ENCODE peak calls at places on chromosomes 5 and 9, in eight cellular contexts. One of them, this sample, is unnamed.
A peak's percentile ranks its signal among the peaks of the same experiment; 100 is the strongest.

GRCh38 chr9:87198716-87199115 is 251.4 kb upstream of the GAS1 start:
- DNase-seq in sigmoid colon: no peak
- DNase-seq in tibial nerve: no peak
- DNase-seq in K562: no peak
- DNase-seq in upper lobe of left lung: no peak
- DNase-seq in transverse colon: no peak
- DNase-seq in ovary: no peak
- DNase-seq in SK-N-SH: no peak
- DNase-seq in this sample: no peak

GRCh38 chr9:94655739-94656138 is 16.4 kb upstream of the FBP1 start:
- DNase-seq in upper lobe of left lung: no peak
- DNase-seq in SK-N-SH: no peak
- DNase-seq in ovary: no peak
- DNase-seq in K562: no peak
- DNase-seq in sigmoid colon: no peak
- DNase-seq in transverse colon: no peak
- DNase-seq in tibial nerve: no peak
- DNase-seq in this sample: no peak

GRCh38 chr5:143405063-143405746 is 1.7 kb upstream of the NR3C1 start:
- DNase-seq in ovary: peak; percentile 89
- DNase-seq in sigmoid colon: peak; percentile 92
- DNase-seq in transverse colon: peak; percentile 87
- DNase-seq in tibial nerve: peak; percentile 76
- DNase-seq in SK-N-SH: peak; percentile 76
- DNase-seq in upper lobe of left lung: peak; percentile 96
- DNase-seq in K562: peak; percentile 90
- DNase-seq in this sample: peak; percentile 84

GRCh38 chr5:175690586-175690985 is 32.7 kb downstream of the HRH2 start:
- DNase-seq in transverse colon: no peak
- DNase-seq in upper lobe of left lung: no peak
- DNase-seq in K562: no peak
- DNase-seq in ovary: no peak
- DNase-seq in tibial nerve: no peak
- DNase-seq in sigmoid colon: peak; percentile 25
- DNase-seq in SK-N-SH: no peak
- DNase-seq in this sample: no peak

GRCh38 chr5:169751490-169751889 is 114.4 kb downstream of the DOCK2 start:
- DNase-seq in transverse colon: no peak
- DNase-seq in sigmoid colon: no peak
- DNase-seq in SK-N-SH: no peak
- DNase-seq in ovary: no peak
- DNase-seq in tibial nerve: no peak
- DNase-seq in upper lobe of left lung: no peak
- DNase-seq in K562: no peak
- DNase-seq in this sample: no peak

GRCh38 chr9:36386396-36386795 is 13.7 kb downstream of the RNF38 start:
- DNase-seq in ovary: no peak
- DNase-seq in SK-N-SH: no peak
- DNase-seq in K562: no peak
- DNase-seq in upper lobe of left lung: no peak
- DNase-seq in sigmoid colon: no peak
- DNase-seq in transverse colon: no peak
- DNase-seq in tibial nerve: no peak
- DNase-seq in this sample: no peak

GRCh38 chr5:88883566-88884434 is 816 bp upstream of the MEF2C start:
- DNase-seq in ovary: peak; percentile 73
- DNase-seq in transverse colon: peak; percentile 63
- DNase-seq in sigmoid colon: peak; percentile 93
- DNase-seq in upper lobe of left lung: peak; percentile 90
- DNase-seq in K562: peak; percentile 77
- DNase-seq in SK-N-SH: peak; percentile 69
- DNase-seq in tibial nerve: peak; percentile 67
- DNase-seq in this sample: peak; percentile 34

GRCh38 chr9:128124873-128125574 is 2.5 kb downstream of the PTGES2 start:
- DNase-seq in ovary: peak; percentile 71
- DNase-seq in SK-N-SH: peak; percentile 58
- DNase-seq in tibial nerve: peak; percentile 77
- DNase-seq in transverse colon: peak; percentile 87
- DNase-seq in upper lobe of left lung: peak; percentile 52
- DNase-seq in K562: peak; percentile 85
- DNase-seq in sigmoid colon: peak; percentile 80
- DNase-seq in this sample: peak; percentile 82

GRCh38 chr5:54876561-54876960 is 108.8 kb downstream of the ESM1 start:
- DNase-seq in tibial nerve: no peak
- DNase-seq in ovary: no peak
- DNase-seq in transverse colon: no peak
- DNase-seq in upper lobe of left lung: no peak
- DNase-seq in sigmoid colon: no peak
- DNase-seq in K562: no peak
- DNase-seq in SK-N-SH: no peak
- DNase-seq in this sample: peak; percentile 66

GRCh38 chr9:76662476-76663281 is 101.6 kb upstream of the PCA3 start:
- DNase-seq in sigmoid colon: no peak
- DNase-seq in transverse colon: no peak
- DNase-seq in tibial nerve: no peak
- DNase-seq in K562: no peak
- DNase-seq in SK-N-SH: no peak
- DNase-seq in ovary: no peak
- DNase-seq in upper lobe of left lung: no peak
- DNase-seq in this sample: no peak

GRCh38 chr5:103362211-103362610 is 103.6 kb downstream of the MACIR start:
- DNase-seq in K562: no peak
- DNase-seq in ovary: no peak
- DNase-seq in sigmoid colon: no peak
- DNase-seq in SK-N-SH: no peak
- DNase-seq in transverse colon: no peak
- DNase-seq in tibial nerve: no peak
- DNase-seq in upper lobe of left lung: no peak
- DNase-seq in this sample: no peak

GRCh38 chr5:7759257-7759871 is 91.6 kb downstream of the CFAP90 start:
- DNase-seq in K562: no peak
- DNase-seq in ovary: no peak
- DNase-seq in SK-N-SH: no peak
- DNase-seq in upper lobe of left lung: peak; percentile 33
- DNase-seq in tibial nerve: no peak
- DNase-seq in sigmoid colon: no peak
- DNase-seq in transverse colon: no peak
- DNase-seq in this sample: no peak

GRCh38 chr9:129885670-129886106 is 50.4 kb downstream of the USP20 start:
- DNase-seq in upper lobe of left lung: peak; percentile 98
- DNase-seq in transverse colon: peak; percentile 97
- DNase-seq in SK-N-SH: peak; percentile 96
- DNase-seq in ovary: peak; percentile 92
- DNase-seq in sigmoid colon: peak; percentile 97
- DNase-seq in K562: peak; percentile 99
- DNase-seq in tibial nerve: peak; percentile 87
- DNase-seq in this sample: peak; percentile 94

GRCh38 chr9:136645903-136646754 is 16.6 kb upstream of the EGFL7 start:
- DNase-seq in transverse colon: no peak
- DNase-seq in SK-N-SH: peak; percentile 92
- DNase-seq in sigmoid colon: no peak
- DNase-seq in ovary: no peak
- DNase-seq in upper lobe of left lung: peak; percentile 86
- DNase-seq in K562: peak; percentile 91
- DNase-seq in tibial nerve: no peak
- DNase-seq in this sample: peak; percentile 64
- H3K4me3 ChIP-seq in transverse colon: no peak overlapping the region
- H3K4me3 ChIP-seq in SK-N-SH: no peak overlapping the region
- H3K4me3 ChIP-seq in sigmoid colon: peak overlapping the region; percentile 15
- H3K4me3 ChIP-seq in ovary: no peak overlapping the region
- H3K4me3 ChIP-seq in upper lobe of left lung: peak overlapping the region; percentile 50
- H3K4me3 ChIP-seq in K562: peak overlapping the region; percentile 41
- H3K4me3 ChIP-seq in tibial nerve: no peak overlapping the region
- H3K4me3 ChIP-seq in this sample: no peak overlapping the region

DNA sequence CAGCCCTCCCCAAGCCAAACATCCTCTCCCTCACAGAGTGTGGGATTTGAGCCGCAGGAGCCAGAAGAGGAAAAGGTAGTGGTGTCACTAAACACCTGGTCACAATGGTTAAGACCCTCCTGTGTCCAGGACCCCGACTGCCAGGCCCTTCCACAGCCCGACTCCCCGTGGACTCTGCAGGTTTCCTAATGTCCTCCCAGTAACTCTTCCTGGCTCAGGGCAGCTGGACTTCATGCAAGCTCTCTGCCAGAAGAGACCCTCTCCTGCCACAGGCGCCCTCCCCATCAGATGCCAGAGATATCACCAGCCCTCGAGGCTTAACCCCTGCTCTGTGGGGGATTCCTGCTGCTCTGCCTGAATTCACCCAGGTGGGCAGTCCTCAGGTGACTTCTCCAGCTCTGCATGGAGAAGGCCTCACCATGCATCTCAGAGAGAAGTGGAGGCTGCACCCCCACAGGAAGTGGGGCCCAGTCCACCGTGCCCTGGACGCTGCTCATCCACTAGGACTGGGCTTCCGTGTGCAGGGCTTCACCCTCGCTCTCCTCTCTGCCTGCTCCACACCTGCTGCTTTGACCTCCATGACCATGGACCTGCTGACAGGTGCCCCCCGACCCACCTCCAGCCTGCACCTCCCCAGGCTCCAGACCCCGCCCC is 111.2 kb downstream of the ADAMTS2 start:
- DNase-seq in K562: no peak
- DNase-seq in SK-N-SH: peak; percentile 48
- DNase-seq in sigmoid colon: peak; percentile 40
- DNase-seq in transverse colon: no peak
- DNase-seq in ovary: no peak
- DNase-seq in upper lobe of left lung: no peak
- DNase-seq in tibial nerve: no peak
- DNase-seq in this sample: no peak
- TF ChIP-seq EP300 in K562: no peak
- TF ChIP-seq EP300 in SK-N-SH: no peak
- TF ChIP-seq EP300 in sigmoid colon: no peak
- TF ChIP-seq EP300 in transverse colon: no peak
- TF ChIP-seq EP300 in ovary: no peak
- TF ChIP-seq EP300 in upper lobe of left lung: no peak
- TF ChIP-seq EP300 in tibial nerve: no peak
- TF ChIP-seq EP300 in this sample: no peak

DNA sequence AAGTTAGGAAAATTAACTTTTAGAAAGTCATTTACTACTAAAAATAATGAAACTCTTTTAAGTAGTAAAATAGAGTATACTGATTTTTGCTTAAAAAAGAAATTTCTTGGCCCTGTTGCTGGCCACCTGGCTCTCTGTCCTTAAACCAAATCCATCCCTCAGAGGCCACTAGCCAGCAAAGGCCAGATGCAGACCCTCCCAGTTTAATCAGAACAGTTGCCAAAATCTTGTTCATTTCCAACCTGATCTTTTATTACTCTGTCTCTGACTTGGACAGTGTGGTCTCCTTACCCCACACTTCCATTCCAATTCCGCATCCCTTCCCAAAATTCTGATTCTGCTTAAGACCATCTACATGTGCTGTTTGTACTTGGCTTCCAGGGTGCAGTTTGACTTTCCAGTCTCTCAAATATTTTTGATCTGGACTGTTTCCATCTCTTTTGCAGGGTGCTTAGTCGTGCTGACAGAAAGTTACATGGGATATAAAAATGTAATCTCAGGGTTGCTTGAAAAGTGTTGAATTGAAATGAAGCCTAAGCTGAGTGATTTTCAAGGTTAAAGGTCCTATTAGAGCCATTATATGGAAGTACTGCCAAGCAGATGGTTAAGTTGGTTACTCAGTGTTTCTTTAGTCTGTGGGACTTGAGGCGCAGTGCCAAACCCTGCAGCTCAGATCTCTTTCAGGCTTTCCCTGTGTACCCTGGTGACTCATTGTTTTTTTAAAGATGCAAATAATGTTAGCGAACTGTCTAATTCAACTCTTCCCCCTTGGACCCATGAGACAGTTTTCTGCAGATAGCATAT is 18.4 kb upstream of the DCP2 start:
- DNase-seq in SK-N-SH: no peak
- DNase-seq in K562: peak; percentile 58
- DNase-seq in transverse colon: peak; percentile 29
- DNase-seq in tibial nerve: no peak
- DNase-seq in sigmoid colon: peak; percentile 77
- DNase-seq in upper lobe of left lung: no peak
- DNase-seq in ovary: peak; percentile 69
- DNase-seq in this sample: peak; percentile 81
- H3K4me3 ChIP-seq in SK-N-SH: peak overlapping the region; percentile 28
- H3K4me3 ChIP-seq in K562: no peak overlapping the region
- H3K4me3 ChIP-seq in transverse colon: no peak overlapping the region
- H3K4me3 ChIP-seq in tibial nerve: no peak overlapping the region
- H3K4me3 ChIP-seq in sigmoid colon: no peak overlapping the region
- H3K4me3 ChIP-seq in upper lobe of left lung: no peak overlapping the region
- H3K4me3 ChIP-seq in ovary: no peak overlapping the region
- H3K4me3 ChIP-seq in this sample: no peak overlapping the region

GRCh38 chr5:139699352-139699751 is 51.2 kb downstream of the CXXC5 start:
- DNase-seq in upper lobe of left lung: no peak
- DNase-seq in ovary: no peak
- DNase-seq in tibial nerve: no peak
- DNase-seq in sigmoid colon: peak; percentile 59
- DNase-seq in K562: no peak
- DNase-seq in SK-N-SH: no peak
- DNase-seq in transverse colon: no peak
- DNase-seq in this sample: no peak

GRCh38 chr5:139704748-139705147 is 56.6 kb downstream of the CXXC5 start:
- DNase-seq in SK-N-SH: no peak
- DNase-seq in ovary: no peak
- DNase-seq in K562: no peak
- DNase-seq in transverse colon: no peak
- DNase-seq in sigmoid colon: no peak
- DNase-seq in tibial nerve: no peak
- DNase-seq in upper lobe of left lung: no peak
- DNase-seq in this sample: no peak

GRCh38 chr5:139698461-139699146 is 50.5 kb downstream of the CXXC5 start:
- DNase-seq in ovary: peak; percentile 90
- DNase-seq in SK-N-SH: peak; percentile 68
- DNase-seq in K562: peak; percentile 75
- DNase-seq in tibial nerve: peak; percentile 70
- DNase-seq in sigmoid colon: peak; percentile 90
- DNase-seq in upper lobe of left lung: peak; percentile 84
- DNase-seq in transverse colon: peak; percentile 78
- DNase-seq in this sample: peak; percentile 87

GRCh38 chr5:139702548-139702947 is 54.4 kb downstream of the CXXC5 start:
- DNase-seq in ovary: no peak
- DNase-seq in sigmoid colon: no peak
- DNase-seq in K562: no peak
- DNase-seq in transverse colon: no peak
- DNase-seq in upper lobe of left lung: no peak
- DNase-seq in SK-N-SH: no peak
- DNase-seq in tibial nerve: no peak
- DNase-seq in this sample: no peak

GRCh38 chr5:139700711-139701693 is 52.9 kb downstream of the CXXC5 start:
- DNase-seq in upper lobe of left lung: no peak
- DNase-seq in K562: peak; percentile 47
- DNase-seq in sigmoid colon: peak; percentile 64
- DNase-seq in tibial nerve: no peak
- DNase-seq in SK-N-SH: peak; percentile 45
- DNase-seq in transverse colon: peak; percentile 44
- DNase-seq in ovary: no peak
- DNase-seq in this sample: no peak
- TF ChIP-seq EP300 in upper lobe of left lung: no peak
- TF ChIP-seq EP300 in K562: no peak
- TF ChIP-seq EP300 in sigmoid colon: no peak
- TF ChIP-seq EP300 in tibial nerve: no peak
- TF ChIP-seq EP300 in SK-N-SH: no peak
- TF ChIP-seq EP300 in transverse colon: no peak
- TF ChIP-seq EP300 in ovary: no peak
- TF ChIP-seq EP300 in this sample: no peak

DNA sequence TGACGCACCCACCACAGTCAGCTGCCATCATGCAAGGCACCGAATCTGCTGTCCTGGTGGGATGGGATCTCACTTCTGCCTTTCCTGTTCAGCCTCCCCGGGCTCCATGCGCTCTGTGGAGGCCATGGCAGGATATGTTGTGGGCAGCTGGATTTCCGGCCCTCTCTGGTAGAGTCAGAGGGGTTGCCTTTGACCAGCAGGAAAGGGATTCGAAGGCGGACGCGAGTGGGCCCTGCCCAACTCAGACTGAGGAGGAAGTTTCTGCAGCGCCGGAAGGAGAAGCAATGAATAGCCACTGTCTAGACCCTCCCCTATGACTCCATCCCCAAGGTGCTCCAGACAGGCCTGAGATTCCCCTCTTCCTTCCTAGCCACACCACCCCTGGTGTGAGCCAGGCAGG is 35.6 kb downstream of the GADD45G start:
- DNase-seq in sigmoid colon: peak; percentile 68
- DNase-seq in tibial nerve: no peak
- DNase-seq in SK-N-SH: no peak
- DNase-seq in K562: no peak
- DNase-seq in transverse colon: no peak
- DNase-seq in upper lobe of left lung: no peak
- DNase-seq in ovary: no peak
- DNase-seq in this sample: no peak
- H3K4me3 ChIP-seq in sigmoid colon: no peak overlapping the region
- H3K4me3 ChIP-seq in tibial nerve: no peak overlapping the region
- H3K4me3 ChIP-seq in SK-N-SH: no peak overlapping the region
- H3K4me3 ChIP-seq in K562: no peak overlapping the region
- H3K4me3 ChIP-seq in transverse colon: no peak overlapping the region
- H3K4me3 ChIP-seq in upper lobe of left lung: no peak overlapping the region
- H3K4me3 ChIP-seq in ovary: no peak overlapping the region
- H3K4me3 ChIP-seq in this sample: no peak overlapping the region

This sample was measured in stomach.